ENCODE peak calls at places on chromosomes 4 and X, in nine cellular contexts. C is activated CD4-positive, alpha-beta T cell treated with anti-CD3 and anti-CD28 coated beads, Interleukin-2, amount 50 U/mL, for 1 hour; T is RWPE1; J is NCI-H345; P is GM23248; F is breast epithelium; I is naive thymus-derived CD4-positive, alpha-beta T cell; Y is hippocampal formation; W is DMS53. M is an unnamed sample.

GRCh38 chr4:89737888-89738287 is 99.1 kb downstream of the SNCA start:
- DNase-seq in P (peak; percentile 66), W (no peak), Y (no peak), T (peak; percentile 76), C (no peak), F (no peak), I (no peak), J (no peak), M (no peak)

GRCh38 chr4:78776031-78776728 is at the start of gene BMP2K:
- DNase-seq in I (peak; percentile 88), C (peak; percentile 75), W (peak; percentile 86), J (peak; percentile 76), P (peak; percentile 89), T (peak; percentile 82), Y (peak; percentile 91), F (peak; percentile 57), M (peak; percentile 85)

GRCh38 chr4:26179316-26179760 is 141.5 kb upstream of the RBPJ start:
- DNase-seq in I (no peak), T (no peak), Y (no peak), F (no peak), W (no peak), C (no peak), J (no peak), P (peak; percentile 41), M (no peak)

GRCh38 chrX:133921084-133921483 is 64.3 kb downstream of the GPC3 start:
- DNase-seq in Y (no peak), T (no peak), J (no peak), I (no peak), P (no peak), F (no peak), C (no peak), W (no peak), M (no peak)

GRCh38 chr4:76987153-76987562 is 37.6 kb downstream of the SEPTIN11 start:
- DNase-seq in I (no peak), J (no peak), C (no peak), Y (no peak), W (no peak), P (peak; percentile 96), T (no peak), F (no peak), M (no peak)

GRCh38 chr4:108036252-108036651 is 46.6 kb downstream of the HADH start:
- DNase-seq in W (no peak), P (no peak), C (peak; percentile 64), F (no peak), I (peak; percentile 91), Y (no peak), J (no peak), T (no peak), M (no peak)

GRCh38 chr4:55029321-55029720 is 96.1 kb downstream of the KDR start:
- DNase-seq in P (no peak), C (no peak), F (no peak), I (no peak), J (no peak), W (no peak), T (no peak), Y (no peak), M (no peak)

GRCh38 chrX:13092455-13092941 is 48.1 kb upstream of the FAM9C start:
- DNase-seq in T (no peak), P (no peak), W (no peak), C (peak; percentile 71), F (peak; percentile 31), I (peak; percentile 87), Y (no peak), J (no peak), M (peak; percentile 72)

GRCh38 chr4:150960818-150961217 is 54.3 kb downstream of the LRBA start:
- DNase-seq in C (no peak), F (no peak), T (no peak), P (peak; percentile 59), I (no peak), Y (no peak), J (no peak), W (peak; percentile 41), M (no peak)

GRCh38 chr4:111761531-111761930 is 383.7 kb upstream of the FAM241A start:
- DNase-seq in J (no peak), C (no peak), T (no peak), Y (no peak), I (no peak), F (no peak), P (peak; percentile 47), W (no peak), M (no peak)

GRCh38 chr4:189802884-189803283 is 137.8 kb upstream of the FRG1 start:
- DNase-seq in Y (no peak), T (no peak), W (peak; percentile 16), F (no peak), J (no peak), C (no peak), I (no peak), P (no peak), M (no peak)

GRCh38 chr4:121789470-121789869 is 11.7 kb upstream of the EXOSC9 start:
- DNase-seq in J (no peak), P (peak; percentile 41), T (no peak), Y (no peak), I (no peak), F (no peak), W (no peak), C (no peak), M (no peak)

GRCh38 chrX:13658602-13659001 is 5.7 kb downstream of the TCEANC start:
- DNase-seq in P (peak; percentile 67), I (peak; percentile 69), F (no peak), Y (no peak), W (peak; percentile 39), J (peak; percentile 50), T (peak; percentile 13), C (no peak), M (no peak)

GRCh38 chr4:163651761-163652160 is 157.3 kb downstream of the TMA16 start:
- DNase-seq in W (no peak), I (no peak), P (no peak), C (no peak), F (no peak), J (no peak), T (no peak), Y (no peak), M (no peak)

GRCh38 chr4:153488006-153488718 is 22.0 kb downstream of the TMEM131L start:
- DNase-seq in F (peak; percentile 18), P (no peak), I (peak; percentile 86), J (no peak), C (peak; percentile 70), T (no peak), Y (no peak), W (no peak), M (no peak)

GRCh38 chrX:108439434-108439883 is at the start of gene COL4A5:
- DNase-seq in I (peak; percentile 1), P (peak; percentile 79), Y (peak; percentile 10), J (peak; percentile 85), F (peak; percentile 42), T (peak; percentile 74), C (no peak), W (peak; percentile 93), M (peak; percentile 43)

GRCh38 chr4:79163981-79164490 is 161.8 kb downstream of the NAA11 start:
- DNase-seq in P (no peak), T (no peak), F (no peak), I (no peak), Y (no peak), W (no peak), C (no peak), J (no peak), M (no peak)

GRCh38 chr4:81084624-81085023 is 54.1 kb downstream of the BMP3 start:
- DNase-seq in Y (no peak), F (no peak), P (no peak), I (no peak), J (no peak), C (no peak), W (peak; percentile 19), T (no peak), M (no peak)

GRCh38 chrX:25144043-25144940 is 128.5 kb upstream of the ARX start:
- DNase-seq in I (peak; percentile 13), J (peak; percentile 46), T (peak; percentile 24), C (peak; percentile 17), W (peak; percentile 79), F (peak; percentile 19), P (peak; percentile 72), Y (peak; percentile 8), M (peak; percentile 54)

GRCh38 chrX:69145281-69145680 is 20.0 kb downstream of the PJA1 start:
- DNase-seq in C (no peak), I (no peak), W (no peak), J (no peak), T (no peak), P (no peak), F (no peak), Y (no peak), M (no peak)

GRCh38 chr4:136927172-136927571 is 605.1 kb downstream of the PCDH18 start:
- DNase-seq in I (no peak), Y (no peak), T (peak; percentile 13), F (no peak), W (no peak), C (no peak), J (no peak), P (peak; percentile 54), M (no peak)

GRCh38 chr4:137124278-137124932 is 407.9 kb downstream of the PCDH18 start:
- DNase-seq in Y (no peak), W (peak; percentile 80), C (no peak), F (no peak), P (peak; percentile 87), J (peak; percentile 44), I (no peak), T (peak; percentile 15), M (no peak)

GRCh38 chrX:104929324-104929723 is 291.2 kb downstream of the TEX13A start:
- DNase-seq in J (no peak), P (no peak), C (no peak), W (peak; percentile 36), I (no peak), Y (no peak), T (no peak), F (no peak), M (no peak)

GRCh38 chr4:101019941-101020401 is 327.4 kb downstream of the PPP3CA start:
- DNase-seq in W (peak; percentile 19), I (peak; percentile 33), C (no peak), P (no peak), J (no peak), Y (no peak), F (no peak), T (peak; percentile 56), M (no peak)

GRCh38 chr4:82509029-82509428 is 52.8 kb downstream of the TMEM150C start:
- DNase-seq in J (peak; percentile 21), I (no peak), Y (no peak), T (no peak), W (peak; percentile 12), F (no peak), P (no peak), C (no peak), M (no peak)

M was measured in lower lobe of right lung.